ENCODE peak calls at places on chromosomes 13 and 19, in nine cellular contexts. Y is AG10803, U is gastrocnemius medialis, S is heart right ventricle, N is uterus, X is cardiac muscle cell, H is psoas muscle, J is thoracic aorta, G is PC-9. O is an unnamed sample.

GRCh38 chr19:40286674-40287421 is 1.7 kb upstream of the AKT2 start:
- DNase-seq in Y (no peak), U (no peak), S (no peak), N (no peak), X (no peak), H (no peak), J (no peak), G (no peak), O (no peak)

GRCh38 chr19:41869374-41869955 is 7.6 kb upstream of the CD79A start:
- DNase-seq in Y (no peak), U (no peak), S (no peak), N (no peak), X (no peak), H (peak), J (no peak), G (peak), O (no peak)

GRCh38 chr13:112366907-112367646 is 9.1 kb upstream of the SPACA7 start:
- DNase-seq in Y (no peak), U (no peak), S (no peak), N (no peak), X (no peak), H (no peak), J (no peak), G (no peak), O (no peak)

GRCh38 chr13:38386421-38386820 is 36.8 kb downstream of the UFM1 start:
- DNase-seq in Y (peak), U (no peak), S (no peak), N (no peak), X (peak), H (no peak), J (no peak), G (no peak), O (no peak)

GRCh38 chr13:31699650-31700049 is 39.7 kb upstream of the RXFP2 start:
- DNase-seq in Y (no peak), U (no peak), S (no peak), N (no peak), X (peak), H (no peak), J (no peak), G (no peak), O (no peak)

GRCh38 chr13:72698164-72698563 is 29.3 kb downstream of the MZT1 start:
- DNase-seq in Y (peak), U (no peak), S (no peak), N (no peak), X (no peak), H (no peak), J (no peak), G (no peak), O (no peak)

GRCh38 chr13:32829676-32830091 is 186.5 kb upstream of the KL start:
- DNase-seq in Y (peak), U (no peak), S (no peak), N (no peak), X (peak), H (no peak), J (no peak), G (peak), O (peak)

GRCh38 chr19:16340092-16340491 is 15.5 kb downstream of the KLF2 start:
- DNase-seq in Y (no peak), U (no peak), S (no peak), N (no peak), X (no peak), H (no peak), J (no peak), G (no peak), O (no peak)

GRCh38 chr13:51230473-51231105 is 8.4 kb downstream of the FAM124A start:
- DNase-seq in Y (peak), U (no peak), S (peak), N (peak), X (peak), H (no peak), J (no peak), G (no peak), O (no peak)

GRCh38 chr19:2171349-2172145 is 7.8 kb downstream of the DOT1L start:
- DNase-seq in Y (no peak), U (no peak), S (peak), N (no peak), X (peak), H (no peak), J (no peak), G (no peak), O (no peak)

GRCh38 chr13:26758496-26759155 is 2.0 kb downstream of the GPR12 start:
- DNase-seq in Y (no peak), U (no peak), S (no peak), N (no peak), X (no peak), H (no peak), J (no peak), G (no peak), O (no peak)

GRCh38 chr19:15534957-15535864 is 26.9 kb downstream of the CYP4F22 start:
- DNase-seq in Y (no peak), U (no peak), S (no peak), N (no peak), X (no peak), H (no peak), J (no peak), G (no peak), O (no peak)

GRCh38 chr13:79267560-79267959 is 138.5 kb downstream of the RBM26 start:
- DNase-seq in Y (no peak), U (no peak), S (no peak), N (no peak), X (no peak), H (no peak), J (no peak), G (no peak), O (no peak)

GRCh38 chr19:47239610-47240296 is 8.8 kb upstream of the BBC3 start:
- DNase-seq in Y (peak), U (no peak), S (peak), N (peak), X (peak), H (peak), J (no peak), G (no peak), O (no peak)

GRCh38 chr19:30669329-30670010 is 297.3 kb downstream of the ZNF536 start:
- DNase-seq in Y (peak), U (no peak), S (peak), N (peak), X (peak), H (peak), J (no peak), G (no peak), O (no peak)

GRCh38 chr13:75864718-75865117 is 228.6 kb downstream of the LMO7 start:
- DNase-seq in Y (peak), U (no peak), S (no peak), N (no peak), X (peak), H (no peak), J (no peak), G (peak), O (no peak)

GRCh38 chr19:38395381-38396127 is 7.1 kb downstream of the SPRED3 start:
- DNase-seq in Y (no peak), U (no peak), S (no peak), N (no peak), X (no peak), H (no peak), J (no peak), G (no peak), O (no peak)

GRCh38 chr19:2282062-2282861 is at the start of gene PEAK3:
- DNase-seq in Y (peak), U (peak), S (peak), N (peak), X (peak), H (peak), J (no peak), G (no peak), O (no peak)

GRCh38 chr13:110233181-110233641 is 73.7 kb downstream of the COL4A1 start:
- DNase-seq in Y (peak), U (peak), S (peak), N (peak), X (peak), H (peak), J (peak), G (no peak), O (no peak)

GRCh38 chr19:2333027-2333806 is 4.7 kb downstream of the SPPL2B start:
- DNase-seq in Y (no peak), U (no peak), S (no peak), N (no peak), X (no peak), H (peak), J (no peak), G (no peak), O (no peak)

GRCh38 chr13:57740719-57741118 is 109.2 kb downstream of the PCDH17 start:
- DNase-seq in Y (no peak), U (no peak), S (peak), N (no peak), X (no peak), H (no peak), J (no peak), G (no peak), O (no peak)

GRCh38 chr13:112733661-112734379 is 44.0 kb downstream of the ATP11A start:
- DNase-seq in Y (no peak), U (no peak), S (no peak), N (no peak), X (no peak), H (no peak), J (no peak), G (no peak), O (no peak)

GRCh38 chr13:60654405-60654804 is 257.4 kb downstream of the TDRD3 start:
- DNase-seq in Y (peak), U (no peak), S (peak), N (no peak), X (peak), H (no peak), J (no peak), G (no peak), O (no peak)

GRCh38 chr13:47399599-47399998 is 502.7 kb upstream of the HTR2A start:
- DNase-seq in Y (no peak), U (no peak), S (no peak), N (no peak), X (no peak), H (no peak), J (no peak), G (no peak), O (no peak)

GRCh38 chr13:50617134-50617721 is 226.3 kb downstream of the DLEU7 start:
- DNase-seq in Y (peak), U (no peak), S (no peak), N (peak), X (peak), H (no peak), J (no peak), G (peak), O (no peak)

GRCh38 chr13:49086711-49087110 is 111.0 kb downstream of the FNDC3A start:
- DNase-seq in Y (peak), U (no peak), S (no peak), N (no peak), X (peak), H (no peak), J (no peak), G (peak), O (no peak)

GRCh38 chr13:98111168-98112098 is 31.5 kb upstream of the FARP1 start:
- DNase-seq in Y (no peak), U (no peak), S (no peak), N (no peak), X (no peak), H (no peak), J (no peak), G (peak), O (no peak)

GRCh38 chr19:39082745-39083598 is 1.2 kb upstream of the ACP7 start:
- DNase-seq in Y (no peak), U (no peak), S (no peak), N (no peak), X (no peak), H (no peak), J (no peak), G (no peak), O (no peak)

GRCh38 chr13:69524459-69525155 is 583.0 kb upstream of the ATXN8OS start:
- DNase-seq in Y (no peak), U (no peak), S (no peak), N (no peak), X (no peak), H (no peak), J (no peak), G (no peak), O (peak)
- TF ChIP-seq CTCF in Y (no peak), U (no peak), S (no peak), N (no peak), X (peak), H (no peak), J (no peak), G (peak), O (no peak)

DNA sequence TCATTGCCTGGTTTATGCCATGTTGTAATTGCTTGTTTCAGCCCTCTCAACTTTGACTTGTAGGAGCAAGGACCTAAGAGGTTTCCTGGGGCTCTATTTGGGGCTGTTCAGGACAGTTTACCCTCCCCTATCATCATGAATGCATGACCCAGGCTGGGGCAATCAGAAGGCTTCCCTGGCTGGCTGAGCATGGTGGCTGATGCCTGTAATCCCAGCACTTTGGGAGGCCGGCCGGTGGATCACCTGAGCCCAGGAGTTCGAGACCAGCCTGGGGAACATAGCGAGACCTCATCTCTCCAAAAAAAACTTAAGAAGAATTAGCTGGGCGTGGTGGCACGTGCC is 6.1 kb upstream of the LSM4 start:
- DNase-seq in Y (no peak), U (no peak), S (no peak), N (no peak), X (no peak), H (no peak), J (no peak), G (no peak), O (no peak)
- H3K4me3 ChIP-seq in Y (peak), U (peak), S (peak), N (no peak), X (peak), H (peak), J (peak), G (peak), O (peak)

DNA sequence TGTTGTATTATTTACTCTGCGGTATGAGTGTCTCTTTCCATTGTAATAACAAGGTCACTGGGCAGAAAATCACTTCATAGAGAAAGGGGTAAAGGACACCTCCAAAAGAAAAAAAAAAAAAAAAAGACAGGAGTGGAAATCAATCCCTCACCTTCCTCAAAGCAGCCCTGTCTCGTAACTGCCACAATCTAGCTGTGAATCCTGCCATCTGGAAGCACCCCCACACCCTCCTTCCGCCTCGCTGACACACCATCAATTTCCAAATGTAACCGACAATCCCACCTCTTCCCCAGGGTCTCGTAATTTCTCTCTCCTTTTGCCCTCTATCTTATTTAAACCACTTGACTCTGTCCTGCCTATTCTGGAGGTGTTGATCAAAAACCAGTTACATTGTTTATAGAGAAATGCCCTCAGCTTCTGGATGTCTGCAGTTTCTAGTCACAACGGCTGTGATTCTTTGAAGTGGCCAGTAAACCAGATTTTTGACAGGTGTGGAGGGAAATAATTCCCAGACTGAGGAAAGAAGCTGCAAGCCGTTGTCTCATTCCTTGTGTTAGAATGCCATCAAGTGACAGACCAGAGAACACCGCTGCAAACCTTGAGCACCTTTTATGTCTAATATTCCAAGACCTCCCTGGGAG is 9.1 kb upstream of the POP4 start:
- DNase-seq in Y (peak), U (no peak), S (no peak), N (no peak), X (peak), H (no peak), J (no peak), G (no peak), O (no peak)
- TF ChIP-seq CTCF in Y (peak), U (no peak), S (no peak), N (no peak), X (no peak), H (no peak), J (no peak), G (peak), O (peak)

GRCh38 chr19:28943651-28944050 is 269.3 kb downstream of the UQCRFS1 start:
- DNase-seq in Y (no peak), U (no peak), S (no peak), N (no peak), X (no peak), H (no peak), J (no peak), G (no peak), O (no peak)

GRCh38 chr19:28941833-28942232 is 271.1 kb downstream of the UQCRFS1 start:
- DNase-seq in Y (no peak), U (no peak), S (no peak), N (no peak), X (peak), H (no peak), J (no peak), G (no peak), O (no peak)

DNA sequence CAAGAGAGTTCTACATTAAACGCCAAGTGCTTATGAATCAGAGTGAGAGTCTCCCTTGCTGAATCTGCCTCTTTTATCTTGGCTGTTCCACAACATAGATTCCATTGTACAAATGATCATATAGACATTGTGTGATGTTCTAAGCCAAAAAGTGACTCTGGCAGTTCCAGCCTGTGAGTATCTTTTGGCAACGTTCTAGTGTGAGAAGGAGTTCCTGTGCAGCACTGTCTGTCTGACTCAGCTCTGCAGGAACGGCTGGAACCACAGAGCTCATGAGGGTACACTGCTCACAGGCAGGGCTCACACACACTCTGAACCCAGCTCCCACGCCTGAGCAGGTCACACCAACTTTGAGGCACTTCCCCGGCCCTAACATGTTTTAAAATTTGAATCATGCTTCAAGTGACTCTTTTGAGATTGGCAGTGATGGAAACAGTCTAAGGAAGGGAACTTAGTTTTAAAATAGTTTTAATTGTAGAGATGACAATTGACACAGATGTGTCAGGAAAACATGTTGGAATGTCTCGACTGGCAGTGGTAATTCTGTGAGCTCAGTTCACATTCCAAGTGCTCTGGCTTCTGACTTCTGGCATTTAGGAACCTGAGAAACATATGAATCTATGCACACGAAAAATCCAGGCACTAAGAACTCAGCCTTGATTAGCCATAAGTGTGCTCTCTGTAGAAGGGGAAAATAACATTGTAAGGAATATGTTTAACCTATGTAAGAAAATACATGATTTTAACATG is 272.0 kb downstream of the UQCRFS1 start:
- DNase-seq in Y (peak), U (no peak), S (no peak), N (no peak), X (peak), H (no peak), J (no peak), G (no peak), O (no peak)
- H3K4me3 ChIP-seq in Y (no peak), U (no peak), S (no peak), N (no peak), X (no peak), H (no peak), J (no peak), G (no peak), O (no peak)

DNA sequence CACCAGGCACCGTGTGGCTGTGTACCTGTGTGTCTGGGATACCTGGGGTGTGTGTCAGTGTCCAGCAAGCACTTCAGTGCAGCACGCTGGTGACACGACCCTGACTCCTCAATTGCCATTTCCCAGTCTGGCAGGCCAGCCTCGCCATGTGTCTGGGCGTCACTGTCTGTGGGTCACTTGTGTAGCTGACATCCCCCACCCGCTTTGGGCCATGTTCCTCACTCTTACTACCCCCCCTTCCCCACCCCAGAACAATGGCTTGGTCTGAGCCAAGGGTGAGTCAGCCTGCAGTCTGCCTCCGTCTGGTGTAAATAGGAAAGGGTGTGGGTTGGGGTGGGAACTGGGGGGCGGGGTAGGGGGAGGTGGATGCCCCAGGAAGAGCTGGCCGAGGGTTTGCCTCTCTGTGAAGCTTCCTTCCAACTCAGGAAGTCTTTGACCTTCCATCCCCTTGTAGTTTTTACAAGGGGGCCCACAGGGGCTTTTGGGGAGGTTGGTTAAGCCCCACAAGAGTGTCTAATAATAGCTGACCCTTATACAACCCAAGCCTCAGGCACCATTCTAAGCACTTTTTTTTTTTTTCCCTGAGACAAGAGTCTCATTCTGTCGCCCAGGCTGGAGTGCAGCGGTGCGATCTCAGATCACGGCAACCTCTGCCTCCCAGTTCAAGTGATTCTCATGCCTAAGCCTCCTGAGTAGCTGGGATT is 17.6 kb downstream of the NOVA2 start:
- DNase-seq in Y (no peak), U (no peak), S (peak), N (peak), X (peak), H (peak), J (no peak), G (peak), O (no peak)
- TF ChIP-seq CTCF in Y (no peak), U (no peak), S (no peak), N (no peak), X (no peak), H (no peak), J (no peak), G (no peak), O (no peak)

DNA sequence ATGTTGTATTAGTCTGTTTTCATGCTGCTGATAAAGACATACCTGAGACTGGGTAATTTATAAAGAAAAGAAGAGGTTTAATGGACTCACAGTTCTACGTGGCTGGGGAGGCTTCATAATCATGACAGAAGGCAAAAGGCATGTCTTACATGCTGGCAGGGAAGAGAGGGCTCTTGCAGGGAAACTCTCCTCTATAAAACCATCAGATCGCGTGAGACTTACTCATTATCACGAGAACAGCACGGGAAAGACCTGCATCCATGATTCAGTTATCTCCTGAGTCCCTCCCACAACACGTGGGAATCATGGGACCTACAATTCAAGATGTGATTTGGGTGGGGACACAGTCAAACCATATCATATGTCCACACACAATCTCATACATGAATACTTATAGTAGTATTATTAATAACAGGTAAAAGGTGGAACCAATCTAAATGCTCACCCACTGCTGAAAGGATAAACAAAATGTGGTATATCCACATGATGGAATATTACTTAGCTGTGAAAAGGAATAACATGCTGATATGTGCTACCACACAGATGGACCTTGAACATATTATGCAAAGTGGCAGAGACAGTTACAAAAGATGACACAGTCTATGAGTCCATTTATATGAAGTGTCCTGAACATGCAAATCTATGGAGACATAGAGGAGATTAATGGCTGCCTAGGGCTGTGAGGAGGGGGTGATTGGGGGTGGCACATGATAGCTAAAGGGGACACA is 20.9 kb upstream of the CEBPA start:
- DNase-seq in Y (no peak), U (no peak), S (no peak), N (no peak), X (no peak), H (no peak), J (no peak), G (no peak), O (no peak)
- H3K4me3 ChIP-seq in Y (no peak), U (no peak), S (no peak), N (no peak), X (no peak), H (no peak), J (no peak), G (no peak), O (no peak)

O was measured in epithelial cell of proximal tubule.